ENCODE peak calls at places on chromosome 13, in five cellular contexts. D is H54; M is CD8-positive, alpha-beta T cell; I is ecto neural progenitor cell; V is fibroblast of lung. A is an unnamed sample.

GRCh38 chr13:24651718-24652345 is 28.4 kb upstream of the ATP12A start:
- DNase-seq in I (no peak), V (no peak), D (no peak), M (no peak), A (no peak)

GRCh38 chr13:74461011-74461410 is 326.8 kb upstream of the KLF12 start:
- DNase-seq in V (no peak), D (no peak), M (no peak), I (no peak), A (no peak)

GRCh38 chr13:24381539-24382265 is 72.3 kb downstream of the C1QTNF9 start:
- DNase-seq in I (no peak), D (no peak), M (no peak), V (peak), A (no peak)

GRCh38 chr13:80339841-80340642 is 884 bp downstream of the SPRY2 start:
- DNase-seq in D (peak), M (no peak), I (peak), V (peak), A (no peak)

GRCh38 chr13:101179021-101179420 is 237.3 kb downstream of the NALCN start:
- DNase-seq in I (no peak), D (no peak), V (no peak), M (no peak), A (no peak)

GRCh38 chr13:94858856-94859811 is 146.8 kb upstream of the SOX21 start:
- DNase-seq in M (no peak), D (no peak), I (peak), V (peak), A (no peak)

GRCh38 chr13:109309625-109310363 is 476.6 kb downstream of the IRS2 start:
- DNase-seq in I (no peak), V (no peak), M (no peak), D (no peak), A (no peak)

GRCh38 chr13:47853236-47853635 is 147.8 kb downstream of the SUCLA2 start:
- DNase-seq in M (no peak), I (no peak), V (peak), D (no peak), A (no peak)

GRCh38 chr13:46783504-46783903 is 13.5 kb downstream of the ESD start:
- DNase-seq in D (no peak), I (no peak), M (no peak), V (no peak), A (no peak)

GRCh38 chr13:111117961-111118360 is 2.9 kb downstream of the ARHGEF7 start:
- DNase-seq in V (no peak), D (no peak), I (no peak), M (no peak), A (no peak)

GRCh38 chr13:72990883-72991282 is 67.9 kb upstream of the KLF5 start:
- DNase-seq in D (no peak), V (no peak), M (no peak), I (no peak), A (no peak)

GRCh38 chr13:113090415-113090770 is 15.2 kb upstream of the F7 start:
- DNase-seq in V (no peak), D (no peak), I (no peak), M (no peak), A (no peak)

GRCh38 chr13:37068962-37069361 is 9.5 kb upstream of the SUPT20H start:
- DNase-seq in I (no peak), M (no peak), V (peak), D (no peak), A (no peak)

GRCh38 chr13:75135325-75135825 is 346.6 kb downstream of the TBC1D4 start:
- DNase-seq in D (peak), M (no peak), V (peak), I (no peak), A (no peak)

A was measured in T-cell.